ENCODE peak calls at places on chromosomes 4 and X, in eight cellular contexts. Z, M, S, L, P, T, O and H are unnamed samples.

GRCh38 chr4:110532901-110533589 is 57.1 kb downstream of the ENPEP start:
- DNase-seq in M (no peak), T (no peak), P (no peak), S (peak), O (no peak), L (no peak), Z (no peak), H (no peak)

GRCh38 chr4:3074846-3075651 is 568 bp downstream of the HTT start:
- DNase-seq in T (peak), M (peak), L (peak), Z (peak), P (no peak), S (peak), O (peak), H (peak)

GRCh38 chr4:87073570-87074470 is 139.0 kb downstream of the AFF1 start:
- DNase-seq in L (peak), S (no peak), T (peak), M (no peak), Z (no peak), P (no peak), O (no peak), H (peak)

GRCh38 chr4:47926667-47927258 is 12.4 kb upstream of the NFXL1 start:
- DNase-seq in O (peak), T (peak), Z (peak), S (peak), M (peak), P (no peak), L (peak), H (peak)

GRCh38 chr4:81471361-81472248 is at the start of gene RASGEF1B:
- DNase-seq in T (peak), Z (peak), P (peak), L (peak), M (peak), S (peak), O (peak), H (peak)

GRCh38 chrX:45795546-45795945 is 594.9 kb upstream of the DIPK2B start:
- DNase-seq in O (no peak), S (no peak), Z (no peak), T (no peak), L (no peak), P (no peak), M (no peak), H (no peak)

GRCh38 chr4:6943012-6943869 is 33.6 kb downstream of the TBC1D14 start:
- DNase-seq in Z (peak), L (no peak), S (no peak), P (no peak), M (no peak), O (no peak), T (no peak), H (no peak)

GRCh38 chr4:59612235-59612634 is 1587.9 kb upstream of the ADGRL3 start:
- DNase-seq in Z (no peak), S (peak), T (no peak), P (no peak), O (peak), M (peak), L (no peak), H (peak)

GRCh38 chr4:52566136-52567031 is 92.7 kb downstream of the USP46 start:
- DNase-seq in Z (no peak), S (no peak), P (no peak), T (no peak), L (no peak), M (no peak), O (no peak), H (no peak)

GRCh38 chr4:105520819-105521790 is 31.3 kb upstream of the ARHGEF38 start:
- DNase-seq in P (no peak), O (peak), T (no peak), Z (peak), S (peak), M (peak), L (peak), H (no peak)

GRCh38 chr4:124873361-124874171 is 161.0 kb upstream of the ANKRD50 start:
- DNase-seq in Z (no peak), M (no peak), P (no peak), T (no peak), L (no peak), S (no peak), O (no peak), H (no peak)

GRCh38 chr4:56688094-56688647 is 7.1 kb upstream of the HOPX start:
- DNase-seq in O (no peak), S (no peak), P (no peak), L (no peak), Z (no peak), T (no peak), M (no peak), H (no peak)